ENCODE peak calls at places on chromosome 1, in four cellular contexts. R, K, S and L are unnamed samples.

GRCh38 chr1:21534674-21535378 is 25.6 kb downstream of the ALPL start:
- DNase-seq in R (no peak), K (peak), S (peak), L (peak)

GRCh38 chr1:8222789-8223188 is 95.1 kb upstream of the SLC45A1 start:
- DNase-seq in R (no peak), K (no peak), S (no peak), L (no peak)

GRCh38 chr1:91693542-91693941 is 192.4 kb downstream of the TGFBR3 start:
- DNase-seq in R (no peak), K (no peak), S (no peak), L (no peak)

GRCh38 chr1:193229136-193229535 is 42.7 kb upstream of the B3GALT2 start:
- DNase-seq in R (no peak), K (no peak), S (no peak), L (no peak)

GRCh38 chr1:227953022-227953412 is 5.3 kb upstream of the WNT9A start:
- DNase-seq in R (no peak), K (no peak), S (no peak), L (no peak)

GRCh38 chr1:16122916-16123315 is 33.0 kb downstream of the EPHA2 start:
- DNase-seq in R (no peak), K (no peak), S (no peak), L (no peak)

GRCh38 chr1:94020764-94021579 is 100.0 kb downstream of the ABCA4 start:
- DNase-seq in R (peak), K (no peak), S (no peak), L (no peak)

GRCh38 chr1:233383984-233384383 is 56.5 kb downstream of the MAP3K21 start:
- DNase-seq in R (no peak), K (no peak), S (no peak), L (no peak)

GRCh38 chr1:151619489-151620093 is 7.7 kb downstream of the SNX27 start:
- DNase-seq in R (no peak), K (no peak), S (no peak), L (no peak)

GRCh38 chr1:55712148-55712547 is 497.0 kb upstream of the USP24 start:
- DNase-seq in R (no peak), K (no peak), S (no peak), L (no peak)